ENCODE peak calls at places on chromosomes 7 and 10, in four cellular contexts. Q is fibroblast of villous mesenchyme, P is esophagus squamous epithelium, C is IMR-90. D is an unnamed sample.

GRCh38 chr10:96585726-96586418 is 940 bp downstream of the TM9SF3 start:
- DNase-seq in Q (peak; percentile 36), P (no peak), C (peak; percentile 7), D (peak; percentile 16)

GRCh38 chr7:137242616-137243015 is 100.9 kb downstream of the PTN start:
- DNase-seq in Q (no peak), P (no peak), C (no peak), D (no peak)

GRCh38 chr10:125052146-125052545 is 108.2 kb downstream of the CTBP2 start:
- DNase-seq in Q (no peak), P (no peak), C (no peak), D (no peak)

GRCh38 chr10:26759008-26759407 is 61.5 kb downstream of the PDSS1 start:
- DNase-seq in Q (no peak), P (no peak), C (no peak), D (no peak)

GRCh38 chr7:151570366-151570915 is 50.7 kb upstream of the RHEB start:
- DNase-seq in Q (peak; percentile 48), P (no peak), C (peak; percentile 47), D (peak; percentile 24)

GRCh38 chr10:7707102-7707501 is 4.0 kb downstream of the ITIH2 start:
- DNase-seq in Q (no peak), P (no peak), C (no peak), D (no peak)

GRCh38 chr7:47327698-47328391 is 254.1 kb downstream of the TNS3 start:
- DNase-seq in Q (peak; percentile 88), P (no peak), C (peak; percentile 81), D (peak; percentile 71)

GRCh38 chr7:131249003-131249402 is 78.7 kb upstream of the MKLN1 start:
- DNase-seq in Q (peak; percentile 97), P (no peak), C (peak; percentile 99), D (peak; percentile 95)

GRCh38 chr10:18044976-18045720 is 93.4 kb downstream of the SLC39A12 start:
- DNase-seq in Q (peak; percentile 55), P (no peak), C (peak; percentile 96), D (peak; percentile 59)

GRCh38 chr10:125027889-125028288 is 86.0 kb downstream of the ZRANB1 start:
- DNase-seq in Q (no peak), P (no peak), C (no peak), D (no peak)

GRCh38 chr10:84820121-84820520 is 491.7 kb downstream of the CCSER2 start:
- DNase-seq in Q (no peak), P (no peak), C (no peak), D (peak; percentile 51)

GRCh38 chr10:87961314-87961713 is 97.9 kb downstream of the PTEN start:
- DNase-seq in Q (peak; percentile 54), P (no peak), C (peak; percentile 78), D (peak; percentile 53)

GRCh38 chr10:43816351-43817321 is 168.0 kb upstream of the ZNF32 start:
- DNase-seq in Q (peak; percentile 98), P (no peak), C (peak; percentile 72), D (no peak)

GRCh38 chr7:87447251-87447650 is 28.2 kb downstream of the ABCB4 start:
- DNase-seq in Q (no peak), P (no peak), C (no peak), D (no peak)

GRCh38 chr10:84352251-84352842 is 24.0 kb downstream of the CCSER2 start:
- DNase-seq in Q (peak; percentile 68), P (no peak), C (peak; percentile 72), D (peak; percentile 77)

GRCh38 chr10:59648711-59649201 is 60.9 kb downstream of the SLC16A9 start:
- DNase-seq in Q (peak; percentile 3), P (no peak), C (no peak), D (no peak)

GRCh38 chr10:122280156-122280555 is 9.1 kb downstream of the BTBD16 start:
- DNase-seq in Q (no peak), P (no peak), C (no peak), D (no peak)

GRCh38 chr10:122279725-122280141 is 8.6 kb downstream of the BTBD16 start:
- DNase-seq in Q (peak; percentile 37), P (no peak), C (peak; percentile 28), D (peak; percentile 71)

GRCh38 chr10:122281751-122282150 is 10.7 kb downstream of the BTBD16 start:
- DNase-seq in Q (no peak), P (no peak), C (no peak), D (no peak)

GRCh38 chr10:122282253-122282671 is 11.2 kb downstream of the BTBD16 start:
- DNase-seq in Q (no peak), P (no peak), C (peak; percentile 45), D (peak; percentile 23)

GRCh38 chr10:122280977-122281376 is 9.9 kb downstream of the BTBD16 start:
- DNase-seq in Q (no peak), P (no peak), C (no peak), D (no peak)
- TF ChIP-seq CTCF in Q (no peak), P (no peak), C (no peak), D (no peak)

GRCh38 chr7:50212016-50212325 is 92.5 kb upstream of the IKZF1 start:
- DNase-seq in Q (no peak), P (no peak), C (no peak), D (no peak)
- TF ChIP-seq CTCF in Q (no peak), P (no peak), C (no peak), D (no peak)

GRCh38 chr7:119482209-119482608 is 790.8 kb upstream of the KCND2 start:
- DNase-seq in Q (peak; percentile 13), P (no peak), C (no peak), D (peak; percentile 42)
- TF ChIP-seq CTCF in Q (peak; percentile 56), P (no peak), C (no peak), D (peak; percentile 41)

DNA sequence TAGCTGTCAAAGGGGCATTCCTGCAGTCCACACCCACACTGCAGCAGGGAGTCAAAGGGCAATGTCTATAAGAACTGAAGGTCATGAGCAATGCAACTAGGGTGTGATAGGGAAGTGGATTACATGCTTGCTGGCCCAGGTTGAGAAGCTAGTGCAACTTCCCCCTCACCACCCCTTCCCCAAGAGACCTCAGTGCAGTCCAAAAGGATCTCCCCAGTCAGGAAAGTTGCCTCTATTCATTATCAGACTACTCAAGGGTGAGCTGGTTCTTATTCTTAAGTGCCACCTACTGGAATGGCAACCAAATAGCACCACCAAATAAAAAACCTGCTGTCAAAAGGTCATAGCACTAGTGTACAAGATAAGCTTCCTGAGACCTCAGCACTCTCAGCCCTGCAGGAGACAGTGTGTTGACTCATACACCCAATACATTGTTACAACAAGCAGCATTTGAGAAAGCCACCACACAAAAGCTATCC is 28.2 kb downstream of the MTERF1 start:
- DNase-seq in Q (peak; percentile 26), P (no peak), C (peak; percentile 12), D (peak; percentile 63)
- TF ChIP-seq CTCF in Q (peak; percentile 28), P (peak; percentile 31), C (peak; percentile 22), D (peak; percentile 25)

DNA sequence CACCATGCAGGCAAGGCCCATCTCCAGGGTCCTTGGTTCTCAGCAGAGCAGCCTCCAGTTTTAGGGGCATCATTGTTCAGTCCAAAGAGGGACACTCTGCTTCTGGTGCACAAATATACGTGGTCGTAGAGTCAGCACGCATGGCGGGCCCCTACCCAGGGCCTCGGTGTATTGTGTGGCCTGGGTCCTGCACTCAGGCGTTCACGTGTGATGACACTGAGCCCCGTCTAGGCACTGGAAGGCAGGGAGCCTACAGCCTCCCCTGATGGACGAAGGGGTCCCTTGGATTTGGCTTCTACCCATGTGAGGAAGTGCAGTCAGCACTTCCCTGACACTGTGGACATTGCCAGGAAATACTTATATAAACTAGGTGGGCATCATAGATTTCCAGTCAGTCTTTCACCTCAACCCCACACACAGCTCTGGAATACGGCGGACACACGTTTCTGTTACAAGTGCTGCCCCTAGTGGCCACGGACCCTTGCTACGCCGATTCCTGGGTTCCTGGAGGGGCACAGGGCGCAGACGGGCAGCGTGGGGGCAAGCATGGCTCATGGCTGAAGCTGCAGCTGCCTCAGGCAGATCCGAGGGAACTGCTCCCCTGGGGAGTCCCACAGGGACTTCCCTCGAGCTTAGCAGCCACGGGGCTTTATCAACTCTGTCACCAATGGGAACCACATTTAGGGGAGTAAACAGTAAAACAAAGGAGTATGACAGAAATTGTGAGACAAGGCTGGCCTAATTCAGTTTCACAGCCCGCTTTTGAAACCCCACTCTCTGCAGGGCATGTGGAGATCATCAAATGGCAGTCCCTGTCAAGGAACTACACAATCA is 25.4 kb downstream of the AIFM2 start:
- DNase-seq in Q (no peak), P (no peak), C (no peak), D (no peak)
- TF ChIP-seq CTCF in Q (peak; percentile 58), P (no peak), C (peak; percentile 24), D (peak; percentile 39)

DNA sequence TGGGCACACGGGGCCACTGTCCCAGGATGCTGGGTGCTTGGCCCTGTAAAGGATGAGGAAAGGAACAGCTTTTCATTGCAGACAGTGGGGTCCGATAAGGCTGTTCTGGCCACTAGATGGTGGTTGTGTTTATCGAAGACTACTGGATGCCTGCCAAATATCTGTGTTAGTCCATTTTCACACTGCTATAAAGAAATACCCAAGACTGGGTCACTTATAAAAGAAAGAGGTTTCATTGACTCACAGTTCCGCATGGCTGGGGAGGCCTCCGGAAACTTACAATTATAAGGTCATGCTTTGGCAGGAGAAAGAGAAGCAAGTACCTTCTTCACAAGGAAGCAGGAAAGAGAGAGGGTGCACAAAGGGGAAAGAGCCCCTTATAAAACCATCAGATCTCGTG is 32.2 kb upstream of the GARS1 start:
- DNase-seq in Q (peak; percentile 28), P (no peak), C (peak; percentile 73), D (no peak)
- TF ChIP-seq CTCF in Q (no peak), P (no peak), C (peak; percentile 43), D (no peak)

GRCh38 chr10:120328647-120329046 is 128.4 kb upstream of the PLPP4 start:
- DNase-seq in Q (no peak), P (no peak), C (no peak), D (no peak)
- TF ChIP-seq CTCF in Q (no peak), P (no peak), C (no peak), D (no peak)

DNA sequence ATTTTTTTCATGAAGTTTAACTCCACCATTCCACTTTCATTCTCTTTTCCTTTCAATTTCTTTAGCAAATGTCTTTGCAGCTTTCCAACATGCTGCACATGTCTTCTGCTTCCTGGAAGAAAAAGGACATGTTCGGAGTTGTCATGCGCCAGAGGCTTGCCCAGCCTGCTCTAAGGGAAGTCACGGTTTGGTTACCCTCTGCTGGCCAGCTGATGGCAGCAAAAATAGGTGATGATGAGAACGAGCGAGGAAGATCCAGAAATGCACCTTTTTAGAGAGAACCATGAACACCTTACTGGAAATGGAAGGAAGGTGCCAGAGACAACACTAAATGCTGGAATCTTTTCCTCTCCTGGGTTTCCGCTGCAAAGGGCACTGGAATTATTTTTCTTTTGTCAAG is 4.9 kb upstream of the ZSCAN21 start:
- DNase-seq in Q (no peak), P (no peak), C (no peak), D (peak; percentile 54)
- TF ChIP-seq CTCF in Q (peak; percentile 14), P (peak; percentile 29), C (no peak), D (no peak)

DNA sequence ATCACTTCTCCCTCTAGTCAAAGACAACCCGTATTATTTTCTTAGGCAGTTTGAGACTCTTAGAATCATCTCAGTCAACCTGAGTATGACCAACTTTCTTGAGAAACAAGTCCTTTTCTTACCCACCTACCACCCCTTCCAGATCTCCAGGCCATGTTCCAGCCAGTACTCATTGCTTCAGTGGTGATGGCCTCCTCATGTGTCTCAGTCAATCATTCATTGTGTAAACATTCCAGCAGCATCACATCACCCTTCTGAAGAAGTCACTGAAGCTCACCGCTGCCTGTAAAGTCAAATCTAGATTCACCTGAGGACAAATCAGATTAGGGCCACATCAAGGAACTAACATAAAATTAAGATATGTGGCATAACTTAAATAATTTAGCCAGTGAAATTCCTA is 467.2 kb upstream of the NRP1 start:
- DNase-seq in Q (no peak), P (no peak), C (peak; percentile 25), D (peak; percentile 70)
- TF ChIP-seq CTCF in Q (no peak), P (no peak), C (no peak), D (no peak)